ENCODE peak calls at places on chromosomes 6 and 20, in four cellular contexts. M is stimulated activated naive B cell treated with anti-CD40 and anti-IgM and Interleukin-4, amounts not matched to agents 10 μg/mL and 1 μg/mL and 100 μg/mL, for 72 hours; I is iris pigment epithelial cell; P is HTR-8/SVneo. B is an unnamed sample.
A peak's percentile ranks its signal among the peaks of the same experiment; 100 is the strongest.

GRCh38 chr20:33992145-33992922 is 1.4 kb upstream of the RALY start:
- DNase-seq in M (no peak), I (peak; percentile 48), P (no peak), B (no peak)

GRCh38 chr20:50396623-50397022 is 113.6 kb upstream of the PTPN1 start:
- DNase-seq in P (no peak), I (no peak), M (no peak), B (no peak)

GRCh38 chr6:81051952-81052351 is 700.5 kb downstream of the TENT5A start:
- DNase-seq in I (no peak), P (no peak), M (no peak), B (no peak)

GRCh38 chr6:23547851-23548250 is 578.2 kb upstream of the NRSN1 start:
- DNase-seq in I (no peak), M (no peak), P (no peak), B (no peak)

GRCh38 chr6:129748901-129749748 is 39.1 kb upstream of the ARHGAP18 start:
- DNase-seq in I (peak; percentile 66), P (no peak), M (no peak), B (no peak)

GRCh38 chr6:117601811-117602150 is 530 bp downstream of the GOPC start:
- DNase-seq in I (no peak), M (no peak), P (no peak), B (no peak)

GRCh38 chr20:63747622-63748355 is 8.2 kb downstream of the SLC2A4RG start:
- DNase-seq in M (no peak), I (no peak), P (no peak), B (no peak)

GRCh38 chr6:100230976-100231316 is 233.8 kb downstream of the SIM1 start:
- DNase-seq in M (no peak), P (peak; percentile 26), I (peak; percentile 7), B (no peak)

GRCh38 chr6:48199502-48199901 is 88.5 kb upstream of the PTCHD4 start:
- DNase-seq in P (no peak), I (no peak), M (no peak), B (no peak)

GRCh38 chr20:25672659-25673058 is 24.0 kb downstream of the ZNF337 start:
- DNase-seq in I (no peak), P (no peak), M (no peak), B (no peak)

GRCh38 chr20:16444056-16444777 is 129.0 kb downstream of the KIF16B start:
- DNase-seq in M (no peak), P (no peak), I (peak; percentile 30), B (no peak)

GRCh38 chr20:1935696-1936366 is 40.6 kb downstream of the SIRPA start:
- DNase-seq in I (no peak), P (no peak), M (no peak), B (no peak)

GRCh38 chr6:132088150-132088549 is 137.0 kb upstream of the CCN2 start:
- DNase-seq in M (no peak), I (no peak), P (no peak), B (no peak)

GRCh38 chr6:116982401-116982800 is 105.4 kb downstream of the RFX6 start:
- DNase-seq in M (no peak), I (no peak), P (no peak), B (no peak)

GRCh38 chr20:24585796-24586522 is 116.5 kb downstream of the SYNDIG1 start:
- DNase-seq in P (no peak), M (no peak), I (no peak), B (no peak)

GRCh38 chr6:161836643-161837448 is 563.0 kb upstream of the AGPAT4 start:
- DNase-seq in I (peak; percentile 2), M (no peak), P (no peak), B (no peak)

GRCh38 chr6:87808005-87808757 is 106.1 kb upstream of the AKIRIN2 start:
- DNase-seq in P (no peak), M (no peak), I (peak; percentile 42), B (no peak)

GRCh38 chr20:4633780-4634179 is 87.9 kb upstream of the PRND start:
- DNase-seq in P (peak; percentile 39), I (peak; percentile 94), M (no peak), B (no peak)

GRCh38 chr6:101016163-101016562 is 135.0 kb upstream of the ASCC3 start:
- DNase-seq in M (no peak), I (no peak), P (no peak), B (no peak)

GRCh38 chr6:12614468-12614867 is 102.1 kb upstream of the PHACTR1 start:
- DNase-seq in P (no peak), M (no peak), I (peak; percentile 34), B (no peak)

GRCh38 chr6:116313377-116313776 is 33.6 kb upstream of the TSPYL1 start:
- DNase-seq in I (peak; percentile 30), M (no peak), P (no peak), B (no peak)